ENCODE peak calls at places on chromosomes 1 and 21, in four cellular contexts. V, G, K and X are unnamed samples.

GRCh38 chr1:206933333-206933945 is 11.7 kb upstream of the FCMR start:
- DNase-seq in K (no peak), G (peak; percentile 34), V (peak; percentile 78), X (no peak)

GRCh38 chr1:46595127-46595526 is 8.9 kb downstream of the MKNK1 start:
- DNase-seq in K (no peak), V (peak; percentile 47), G (no peak), X (no peak)

GRCh38 chr1:67834246-67834877 is 1.1 kb upstream of the GNG12 start:
- DNase-seq in K (no peak), G (no peak), V (no peak), X (no peak)

GRCh38 chr21:41182547-41182946 is 14.6 kb downstream of the BACE2 start:
- DNase-seq in V (no peak), G (no peak), K (no peak), X (no peak)

GRCh38 chr1:94953107-94953506 is 26.2 kb upstream of the CNN3 start:
- DNase-seq in G (no peak), V (no peak), K (no peak), X (no peak)

GRCh38 chr21:33259428-33259827 is 6.7 kb upstream of the IL10RB start:
- DNase-seq in V (no peak), G (no peak), K (no peak), X (no peak)

GRCh38 chr1:17010601-17011438 is 908 bp downstream of the ATP13A2 start:
- DNase-seq in V (no peak), G (no peak), K (no peak), X (no peak)

GRCh38 chr21:27425574-27425973 is 458.7 kb upstream of the ADAMTS5 start:
- DNase-seq in G (no peak), V (no peak), K (no peak), X (no peak)

GRCh38 chr1:219564072-219564471 is 48.8 kb downstream of the ZC3H11B start:
- DNase-seq in G (no peak), V (no peak), K (no peak), X (no peak)

GRCh38 chr1:202036595-202037387 is 26.4 kb downstream of the ELF3 start:
- DNase-seq in V (no peak), G (no peak), K (no peak), X (no peak)

GRCh38 chr1:168887381-168887780 is 158.4 kb upstream of the DPT start:
- DNase-seq in K (no peak), G (no peak), V (no peak), X (no peak)

GRCh38 chr1:222892137-222892763 is 77.4 kb downstream of the DISP1 start:
- DNase-seq in K (no peak), V (no peak), G (no peak), X (no peak)

GRCh38 chr1:94001397-94002045 is 92.3 kb upstream of the GCLM start:
- DNase-seq in G (no peak), K (no peak), V (no peak), X (no peak)

GRCh38 chr1:1938613-1939295 is 19.7 kb upstream of the TMEM52 start:
- DNase-seq in V (no peak), G (no peak), K (no peak), X (no peak)

GRCh38 chr1:19793360-19794046 is 6.2 kb downstream of the TMCO4 start:
- DNase-seq in K (no peak), G (no peak), V (no peak), X (no peak)

GRCh38 chr1:204493145-204493881 is 1.3 kb downstream of the PIK3C2B start:
- DNase-seq in V (no peak), K (no peak), G (no peak), X (no peak)

GRCh38 chr1:70090875-70091274 is 114.5 kb downstream of the LRRC40 start:
- DNase-seq in K (no peak), G (no peak), V (no peak), X (no peak)

GRCh38 chr1:197984273-197984672 is 67.1 kb downstream of the LHX9 start:
- DNase-seq in V (no peak), G (no peak), K (no peak), X (no peak)

GRCh38 chr1:8047112-8047511 is 21.0 kb upstream of the ERRFI1 start:
- DNase-seq in V (no peak), G (no peak), K (no peak), X (no peak)

GRCh38 chr21:35232545-35233176 is 183.6 kb upstream of the RUNX1 start:
- DNase-seq in G (peak; percentile 88), K (no peak), V (peak; percentile 59), X (no peak)

DNA sequence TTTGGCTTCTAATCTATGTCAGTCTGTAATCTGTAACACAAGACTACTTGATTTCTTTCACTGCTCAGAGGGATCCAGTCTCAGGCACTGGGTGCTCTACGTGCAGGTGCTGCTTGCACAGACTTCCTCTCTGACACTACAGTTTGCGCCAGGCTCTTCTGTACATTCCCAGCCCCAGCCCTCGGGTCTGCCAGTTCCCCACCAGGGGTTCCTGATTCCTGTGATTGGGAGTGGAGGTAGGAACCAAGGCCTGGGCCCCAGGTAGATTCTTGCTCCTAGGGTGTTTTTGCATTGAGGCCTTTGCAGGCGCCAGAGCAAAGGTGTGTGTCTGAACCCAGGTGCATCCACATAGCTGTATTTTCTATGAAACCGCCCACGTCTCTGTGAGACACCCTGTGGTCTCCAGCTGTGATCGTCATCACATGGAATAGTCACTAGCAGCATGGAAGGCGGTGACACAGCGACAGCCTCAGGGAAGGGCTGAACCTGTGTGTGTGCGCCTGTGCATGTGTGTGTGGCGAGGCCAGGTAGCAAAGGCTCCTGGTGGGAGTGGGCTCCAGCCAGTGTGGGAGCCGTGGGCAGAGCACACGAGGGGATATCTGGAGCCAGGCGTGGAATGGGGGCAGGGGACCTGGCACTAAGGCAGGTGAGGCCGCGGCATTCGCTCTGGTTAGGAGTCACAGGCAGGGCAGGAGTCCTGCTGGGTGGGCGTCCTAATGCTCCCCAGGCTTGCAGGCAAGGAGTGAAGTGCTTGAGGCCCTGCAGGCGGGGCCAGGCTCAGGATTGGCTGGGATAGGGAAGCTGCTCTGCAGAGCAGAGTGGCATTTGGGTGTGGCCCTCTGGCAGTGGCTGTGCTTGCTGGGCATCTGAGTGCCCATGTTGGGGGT is 5.2 kb downstream of the GJC2 start:
- DNase-seq in V (no peak), G (no peak), K (no peak), X (no peak)
- TF ChIP-seq EGR1 in V (peak; percentile 58), G (no peak), K (no peak), X (no peak)

GRCh38 chr1:178645826-178646200 is 79.2 kb upstream of the RALGPS2 start:
- DNase-seq in K (no peak), G (no peak), V (no peak), X (no peak)
- TF ChIP-seq ZNF274 in K (no peak), G (no peak), V (no peak), X (no peak)

GRCh38 chr1:41783189-41783639 is 135.5 kb downstream of the HIVEP3 start:
- DNase-seq in G (peak; percentile 79), K (no peak), V (no peak), X (no peak)
- TF ChIP-seq EGR1 in G (peak; percentile 97), K (no peak), V (peak; percentile 47), X (no peak)

GRCh38 chr21:38921511-38922215 is 115.9 kb downstream of the ETS2 start:
- DNase-seq in G (no peak), V (no peak), K (no peak), X (no peak)
- TF ChIP-seq ZNF274 in G (no peak), V (no peak), K (no peak), X (no peak)

GRCh38 chr1:54967372-54967771 is 13.1 kb upstream of the TMEM61 start:
- DNase-seq in V (no peak), K (no peak), G (no peak), X (no peak)

GRCh38 chr1:54969879-54970278 is 10.5 kb upstream of the TMEM61 start:
- DNase-seq in V (no peak), K (no peak), G (no peak), X (no peak)

GRCh38 chr1:54962612-54963395 is 17.6 kb upstream of the TMEM61 start:
- DNase-seq in V (no peak), G (no peak), K (no peak), X (no peak)

GRCh38 chr1:54968581-54968980 is 11.8 kb upstream of the TMEM61 start:
- DNase-seq in V (no peak), K (no peak), G (no peak), X (no peak)

DNA sequence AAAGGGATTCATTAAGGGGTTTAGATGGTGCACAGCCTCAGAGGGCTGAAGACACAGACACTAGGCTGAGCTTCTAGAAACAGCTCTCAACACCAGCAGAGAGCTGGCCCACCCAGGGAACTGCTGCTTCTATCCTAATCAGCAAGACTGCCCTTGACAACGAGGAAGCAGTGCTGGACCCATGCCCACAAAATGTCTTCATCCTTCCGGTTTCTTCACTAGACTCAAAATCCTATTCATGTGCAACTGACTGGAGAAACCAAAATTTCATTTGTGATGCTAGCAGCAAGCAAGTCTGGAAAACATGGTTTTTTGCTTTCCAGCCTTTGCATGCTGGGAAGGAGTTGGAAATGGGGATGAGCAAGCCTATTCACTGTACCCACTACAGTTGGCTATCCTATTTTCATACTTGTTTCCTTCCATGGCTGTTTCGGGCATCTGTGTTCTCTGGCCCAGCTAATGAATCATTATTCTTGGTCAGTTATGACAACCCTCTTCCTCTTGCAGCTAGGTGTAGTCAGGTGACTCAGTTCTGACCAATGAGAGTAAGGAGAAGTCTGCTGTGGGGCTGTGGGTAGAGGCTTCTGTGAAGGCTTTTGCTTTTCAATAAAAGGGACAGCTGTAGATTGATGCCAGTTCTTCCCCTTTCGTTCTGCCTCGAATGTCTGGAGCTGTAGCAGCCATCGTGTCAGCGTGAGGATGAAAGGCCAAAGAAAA is 14.6 kb upstream of the TMEM61 start:
- DNase-seq in G (peak; percentile 35), K (peak; percentile 60), V (peak; percentile 43), X (no peak)
- TF ChIP-seq EGR1 in G (no peak), K (no peak), V (no peak), X (no peak)

DNA sequence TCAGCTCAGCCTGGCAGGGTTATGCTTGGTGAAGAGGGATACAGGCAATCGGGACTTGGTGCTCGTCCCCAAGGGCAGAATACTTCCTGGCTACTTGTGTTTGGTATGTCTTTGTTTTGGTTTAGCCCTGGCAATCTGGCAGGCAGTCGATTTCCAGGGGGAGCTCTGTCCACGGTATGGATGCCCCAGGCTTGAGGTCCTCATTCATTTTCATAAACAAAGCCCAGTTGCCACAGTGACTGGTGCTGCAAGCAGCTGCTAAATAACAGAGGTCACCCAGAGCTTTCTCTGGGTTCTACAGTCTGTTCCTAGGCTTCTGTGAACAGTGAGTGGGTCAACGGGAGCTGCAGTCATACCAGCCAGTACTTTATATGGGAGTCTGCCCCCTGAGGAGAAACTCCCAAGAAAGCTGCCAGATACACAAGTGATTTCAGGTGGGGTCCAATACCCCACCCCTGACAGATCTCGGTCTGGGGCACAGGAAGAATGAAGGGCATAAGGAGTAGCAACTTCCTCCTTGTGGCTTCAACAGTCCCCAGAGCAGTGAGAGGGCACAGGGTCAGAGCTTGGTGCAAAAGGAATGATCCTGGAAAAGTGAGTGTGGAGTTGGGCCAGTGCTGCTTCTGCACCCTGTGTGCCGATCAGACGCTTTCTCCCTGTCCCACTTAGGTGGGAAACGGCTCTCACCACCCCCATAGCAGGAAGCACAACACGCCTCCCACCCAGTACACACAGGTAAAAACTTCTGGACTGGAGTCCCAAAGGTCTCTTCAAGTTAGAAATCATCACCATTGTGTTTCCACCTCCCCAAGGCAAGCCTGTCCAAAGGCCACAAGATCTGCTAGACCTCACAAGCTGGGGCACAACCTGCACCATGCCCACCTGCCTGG is 55.5 kb downstream of the TGFBR3 start:
- DNase-seq in V (no peak), G (no peak), K (no peak), X (no peak)
- TF ChIP-seq ZNF274 in V (no peak), G (no peak), K (no peak), X (no peak)